ENCODE peak calls at places on chromosome 21, in nine cellular contexts. S is kidney tubule cell; Z is HepG2; G is DMS 273 treated with DMSO at 0.1 percent for 48 hours; J is astrocyte of the cerebellum; W is Calu3; L is stimulated activated CD8-positive, alpha-beta memory T cell treated with anti-CD3 and anti-CD28 coated beads, Interleukin-4, amount 100 ng/mL, for 4 hours; F is stromal cell of bone marrow; H is skeletal muscle cell. K is an unnamed sample.

GRCh38 chr21:16330340-16331319 is 600.8 kb downstream of the USP25 start:
- DNase-seq in G (peak; percentile 56), S (peak; percentile 75), Z (peak; percentile 52), J (peak; percentile 77), H (peak; percentile 41), F (peak; percentile 63), L (no peak), W (peak; percentile 15), K (peak; percentile 91)

GRCh38 chr21:43992121-43992520 is 20.0 kb upstream of the TRAPPC10 start:
- DNase-seq in G (no peak), F (no peak), S (no peak), W (no peak), L (no peak), J (no peak), Z (no peak), H (no peak), K (no peak)

GRCh38 chr21:34202553-34203332 is 129.4 kb downstream of the MRPS6 start:
- DNase-seq in H (no peak), Z (no peak), J (no peak), L (no peak), W (no peak), S (peak; percentile 86), F (no peak), G (no peak), K (no peak)

GRCh38 chr21:31218830-31219608 is 125.0 kb downstream of the TIAM1 start:
- DNase-seq in J (peak; percentile 11), S (peak; percentile 36), H (peak; percentile 72), F (peak; percentile 63), G (no peak), Z (no peak), L (no peak), W (no peak), K (peak; percentile 87)

GRCh38 chr21:17414766-17415165 is 98.1 kb upstream of the CXADR start:
- DNase-seq in F (no peak), S (no peak), L (no peak), H (no peak), Z (no peak), J (no peak), W (no peak), G (no peak), K (no peak)

GRCh38 chr21:25572895-25573310 is 34.4 kb downstream of the MRPL39 start:
- DNase-seq in Z (no peak), L (no peak), F (no peak), G (no peak), S (peak; percentile 62), H (no peak), J (no peak), W (no peak), K (peak; percentile 19)

GRCh38 chr21:28867401-28867800 is 125.3 kb downstream of the LTN1 start:
- DNase-seq in L (no peak), G (no peak), H (no peak), S (no peak), Z (no peak), W (no peak), F (peak; percentile 30), J (no peak), K (peak; percentile 63)

GRCh38 chr21:29300547-29301138 is 1.9 kb downstream of the BACH1 start:
- DNase-seq in J (no peak), W (no peak), H (no peak), F (no peak), G (peak; percentile 42), L (no peak), Z (no peak), S (peak; percentile 73), K (no peak)

GRCh38 chr21:37257526-37257966 is 9.6 kb downstream of the VPS26C start:
- DNase-seq in S (peak; percentile 40), G (no peak), H (no peak), F (no peak), W (peak; percentile 21), L (no peak), J (no peak), Z (peak; percentile 57), K (peak; percentile 50)

GRCh38 chr21:26167593-26167992 is 3.0 kb downstream of the APP start:
- DNase-seq in W (no peak), L (no peak), Z (no peak), F (no peak), J (no peak), H (no peak), S (peak; percentile 27), G (no peak), K (no peak)

GRCh38 chr21:15199414-15199813 is 134.6 kb upstream of the NRIP1 start:
- DNase-seq in G (no peak), L (no peak), H (no peak), F (no peak), S (no peak), J (no peak), W (no peak), Z (no peak), K (no peak)

GRCh38 chr21:41397416-41397815 is 28.6 kb upstream of the MX1 start:
- DNase-seq in F (no peak), W (no peak), S (peak; percentile 64), L (no peak), J (no peak), H (no peak), Z (no peak), G (no peak), K (no peak)

GRCh38 chr21:44866780-44867179 is 6.7 kb downstream of the PTTG1IP start:
- DNase-seq in H (no peak), Z (peak; percentile 45), S (peak; percentile 46), L (no peak), F (no peak), G (peak; percentile 72), J (peak; percentile 76), W (no peak), K (peak; percentile 51)

GRCh38 chr21:46604329-46604974 is 430 bp downstream of the S100B start:
- DNase-seq in J (no peak), Z (no peak), F (no peak), L (no peak), H (no peak), S (no peak), G (no peak), W (no peak), K (no peak)

GRCh38 chr21:34884346-34884929 is 164.7 kb downstream of the RUNX1 start:
- DNase-seq in Z (no peak), G (no peak), J (no peak), L (no peak), H (no peak), W (no peak), S (peak; percentile 24), F (no peak), K (no peak)

GRCh38 chr21:42571391-42572150 is 57.9 kb downstream of the SLC37A1 start:
- DNase-seq in J (no peak), L (no peak), W (no peak), G (no peak), F (no peak), H (no peak), S (no peak), Z (no peak), K (no peak)

GRCh38 chr21:35801388-35801787 is 258.9 kb downstream of the SETD4 start:
- DNase-seq in J (no peak), S (no peak), W (no peak), F (no peak), L (no peak), H (no peak), Z (no peak), G (no peak), K (no peak)

GRCh38 chr21:42515708-42516502 is 2.3 kb downstream of the SLC37A1 start:
- DNase-seq in H (no peak), G (no peak), W (peak; percentile 65), L (no peak), Z (no peak), S (peak; percentile 80), F (no peak), J (no peak), K (no peak)

GRCh38 chr21:44413566-44414290 is 41.6 kb upstream of the LRRC3 start:
- DNase-seq in J (no peak), S (no peak), W (no peak), H (no peak), L (no peak), G (no peak), Z (no peak), F (no peak), K (no peak)

GRCh38 chr21:38661296-38662223 is 144.2 kb upstream of the ETS2 start:
- DNase-seq in S (no peak), G (no peak), J (peak; percentile 37), Z (no peak), H (no peak), L (no peak), F (no peak), W (peak; percentile 18), K (peak; percentile 68)

GRCh38 chr21:26171310-26172100 is 935 bp upstream of the APP start:
- DNase-seq in Z (no peak), W (no peak), G (no peak), H (no peak), F (no peak), J (no peak), L (no peak), S (no peak), K (no peak)

GRCh38 chr21:46345861-46346260 is 21.9 kb downstream of the PCNT start:
- DNase-seq in Z (no peak), G (no peak), S (no peak), W (no peak), F (no peak), H (no peak), L (no peak), J (no peak), K (no peak)

GRCh38 chr21:31161157-31161556 is 122.9 kb upstream of the KRTAP19-8 start:
- DNase-seq in G (no peak), L (no peak), H (no peak), Z (no peak), J (peak; percentile 56), S (peak; percentile 76), F (no peak), W (no peak), K (peak; percentile 13)

K was measured in fibroblast of the aortic adventitia.